ENCODE peak calls at places on chromosomes 12 and 14, in nine cellular contexts. X is pancreas, V is BJ, K is nephron progenitor cell, G is Calu3, F is neural progenitor cell, M is hepatocyte, T is lower lobe of right lung, S is astrocyte. R is an unnamed sample.
A peak's percentile ranks its signal among the peaks of the same experiment; 100 is the strongest.

GRCh38 chr12:124994435-124994975 is 1.1 kb downstream of the BRI3BP start:
- DNase-seq in S (peak; percentile 4), K (peak; percentile 20), T (no peak), G (peak; percentile 39), F (peak; percentile 19), M (peak; percentile 49), V (no peak), X (no peak), R (no peak)

GRCh38 chr12:123907021-123907420 is 65.6 kb downstream of the CCDC92 start:
- DNase-seq in V (no peak), T (no peak), S (no peak), K (no peak), X (no peak), F (no peak), M (no peak), G (no peak), R (no peak)

GRCh38 chr12:43444940-43445564 is 107.0 kb downstream of the ADAMTS20 start:
- DNase-seq in S (peak; percentile 32), F (peak; percentile 74), X (peak; percentile 8), T (no peak), G (peak; percentile 68), V (no peak), K (peak; percentile 69), M (peak; percentile 78), R (peak; percentile 15)

GRCh38 chr12:120470150-120470817 is 736 bp upstream of the SRSF9 start:
- DNase-seq in T (no peak), K (peak; percentile 14), V (no peak), M (peak; percentile 22), S (no peak), X (no peak), G (no peak), F (peak; percentile 59), R (no peak)

GRCh38 chr12:117850048-117850447 is 118.7 kb downstream of the KSR2 start:
- DNase-seq in X (no peak), S (peak; percentile 21), V (no peak), F (peak; percentile 78), K (peak; percentile 49), G (peak; percentile 49), M (peak; percentile 69), T (no peak), R (peak; percentile 67)

GRCh38 chr12:108373111-108373510 is 34.0 kb upstream of the CMKLR1 start:
- DNase-seq in T (no peak), M (no peak), G (no peak), X (no peak), V (no peak), F (peak; percentile 11), S (no peak), K (no peak), R (no peak)

GRCh38 chr14:31090872-31091764 is 64.9 kb upstream of the STRN3 start:
- DNase-seq in G (peak; percentile 28), K (no peak), T (no peak), V (peak; percentile 82), X (peak; percentile 48), M (peak; percentile 74), F (no peak), S (peak; percentile 82), R (no peak)

GRCh38 chr12:56032006-56032405 is 9.7 kb upstream of the RPS26 start:
- DNase-seq in V (no peak), S (no peak), X (no peak), T (no peak), F (no peak), K (no peak), M (no peak), G (no peak), R (no peak)

GRCh38 chr12:75438052-75438754 is 42.4 kb upstream of the GLIPR1 start:
- DNase-seq in X (no peak), G (no peak), F (no peak), M (no peak), T (no peak), V (no peak), S (no peak), K (no peak), R (no peak)

GRCh38 chr12:75439930-75440329 is 40.6 kb upstream of the GLIPR1 start:
- DNase-seq in X (no peak), G (no peak), S (no peak), K (no peak), F (no peak), V (no peak), M (no peak), T (no peak), R (no peak)

GRCh38 chr12:75439048-75439447 is 41.5 kb upstream of the GLIPR1 start:
- DNase-seq in X (no peak), F (no peak), K (no peak), G (no peak), S (peak; percentile 36), M (no peak), V (no peak), T (no peak), R (no peak)

DNA sequence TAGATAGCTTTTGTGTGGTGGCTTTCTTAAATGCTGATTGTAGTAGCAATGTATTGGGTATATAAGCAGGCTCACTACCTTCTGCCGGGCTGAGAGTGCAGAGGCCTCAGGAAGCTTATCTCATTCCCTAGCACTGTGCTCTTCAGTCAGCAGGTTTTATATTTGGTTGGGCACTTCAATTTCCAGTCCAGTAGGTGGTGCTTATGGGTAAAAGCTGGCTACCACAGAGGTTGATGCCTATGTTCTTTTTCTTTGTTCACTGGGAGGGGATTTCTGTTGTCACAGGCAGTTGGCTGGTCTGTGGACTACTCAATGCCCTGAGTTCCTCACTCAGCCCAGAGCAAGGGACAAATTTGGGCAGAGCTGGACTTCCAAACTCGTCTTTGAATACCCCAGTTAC is 43.0 kb upstream of the GLIPR1 start:
- DNase-seq in M (no peak), T (no peak), X (no peak), F (no peak), G (no peak), S (peak; percentile 25), V (no peak), K (no peak), R (peak; percentile 13)
- TF ChIP-seq CTCF in M (no peak), T (no peak), X (no peak), F (no peak), G (no peak), S (peak; percentile 8), V (peak; percentile 28), K (no peak), R (peak; percentile 35)

GRCh38 chr14:64294672-64295413 is 672 bp upstream of the ESR2 start:
- DNase-seq in T (peak; percentile 85), V (no peak), X (peak; percentile 76), F (peak; percentile 90), M (peak; percentile 87), S (peak; percentile 25), K (peak; percentile 83), G (peak; percentile 92), R (peak; percentile 90)
- TF ChIP-seq CTCF in T (peak; percentile 77), V (peak; percentile 90), X (peak; percentile 83), F (peak; percentile 89), M (peak; percentile 76), S (peak; percentile 48), K (peak; percentile 81), G (peak; percentile 95), R (peak; percentile 90)

GRCh38 chr14:106134901-106135300 is 608.5 kb downstream of the TMEM121 start:
- DNase-seq in K (no peak), G (no peak), F (no peak), T (no peak), S (no peak), X (no peak), M (no peak), V (no peak), R (no peak)

GRCh38 chr14:106129274-106129673 is 602.9 kb downstream of the TMEM121 start:
- DNase-seq in K (no peak), T (no peak), V (no peak), M (no peak), G (no peak), F (no peak), S (no peak), X (no peak), R (no peak)
- TF ChIP-seq CTCF in K (no peak), T (no peak), V (no peak), M (no peak), G (no peak), F (no peak), S (no peak), X (no peak), R (peak; percentile 41)

GRCh38 chr14:96938946-96939345 is 141.8 kb downstream of the VRK1 start:
- DNase-seq in V (no peak), X (no peak), M (no peak), K (peak; percentile 12), F (peak; percentile 28), G (no peak), T (no peak), S (no peak), R (no peak)
- TF ChIP-seq CTCF in V (no peak), X (no peak), M (peak; percentile 11), K (peak; percentile 47), F (peak; percentile 75), G (peak; percentile 31), T (no peak), S (no peak), R (peak; percentile 45)

DNA sequence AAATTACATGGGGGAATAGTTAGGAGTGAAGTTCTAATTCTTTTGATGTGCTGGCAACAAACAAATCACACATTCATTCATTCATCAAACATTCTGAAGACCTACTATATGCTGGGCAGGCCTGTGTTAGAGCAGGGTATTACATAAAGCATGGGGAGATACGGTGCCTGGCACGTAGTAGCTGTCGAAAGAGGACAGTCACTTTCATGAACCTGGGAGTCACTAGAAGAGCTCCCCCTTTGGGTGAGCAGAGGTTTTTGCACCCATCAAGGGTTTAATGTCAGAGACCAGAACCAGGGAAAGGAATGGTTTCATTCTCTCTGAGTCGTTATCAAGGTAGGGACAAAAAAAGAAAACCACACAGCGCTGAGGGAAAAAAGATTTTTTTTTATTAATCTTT is 10.0 kb downstream of the LHX5 start:
- DNase-seq in K (no peak), V (no peak), T (no peak), G (no peak), X (no peak), M (no peak), F (peak; percentile 61), S (no peak), R (no peak)
- TF ChIP-seq CTCF in K (peak; percentile 32), V (peak; percentile 57), T (no peak), G (peak; percentile 49), X (no peak), M (peak; percentile 32), F (peak; percentile 73), S (peak; percentile 53), R (peak; percentile 37)

DNA sequence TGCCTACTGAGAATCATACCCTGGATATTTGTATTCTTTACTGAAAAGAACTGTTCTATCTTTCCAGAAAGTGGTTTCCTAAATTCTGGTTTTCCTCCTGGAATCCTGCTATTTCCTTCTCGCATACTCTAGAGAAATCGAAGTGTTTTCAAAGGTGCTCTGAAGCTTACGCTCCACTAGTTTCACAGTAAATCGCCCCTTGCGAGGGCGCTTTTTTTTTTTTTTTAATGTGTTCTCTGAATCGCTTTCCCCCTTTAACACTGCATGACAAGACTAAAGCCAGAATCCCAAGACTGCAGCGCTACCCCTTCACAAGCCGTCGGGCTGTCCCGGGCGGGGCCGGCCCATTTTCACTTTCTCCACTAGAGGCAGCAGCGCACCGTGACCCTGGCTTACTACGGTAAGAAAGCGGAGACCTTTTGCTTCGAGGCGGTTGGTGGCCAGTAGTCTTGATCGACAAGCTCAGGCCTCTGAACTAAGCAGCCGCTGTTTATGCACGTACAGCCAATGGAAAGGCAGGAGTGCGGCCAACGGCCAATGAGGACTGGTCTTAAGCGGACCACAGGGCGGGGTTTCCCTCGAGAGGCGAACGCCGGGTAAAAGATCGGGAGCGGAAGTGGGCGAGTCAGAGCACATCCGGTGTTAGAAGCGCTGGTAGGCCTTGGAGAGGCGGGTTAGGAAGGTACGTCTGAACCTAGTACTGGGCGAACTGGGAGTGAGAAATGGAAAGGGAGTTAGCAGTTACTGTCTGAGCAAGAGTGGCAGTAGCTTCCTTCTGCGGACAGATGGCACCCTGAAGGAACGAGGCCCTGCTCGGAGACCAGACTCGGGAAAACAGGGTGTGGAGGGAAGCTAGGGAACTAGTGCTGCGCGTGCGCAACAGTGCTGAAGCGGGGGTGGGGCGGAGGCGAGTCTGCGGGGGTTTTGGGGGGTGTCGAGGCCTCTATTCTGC is at the start of gene TMBIM6:
- DNase-seq in V (peak; percentile 100), X (peak; percentile 100), M (peak; percentile 100), T (peak; percentile 100), F (peak; percentile 100), K (peak; percentile 97), S (peak; percentile 100), G (peak; percentile 95), R (peak; percentile 91)
- TF ChIP-seq CTCF in V (peak; percentile 96), X (peak; percentile 94), M (peak; percentile 96), T (peak; percentile 94), F (peak; percentile 94), K (peak; percentile 91), S (peak; percentile 93), G (peak; percentile 72), R (peak; percentile 91)

R was measured in GM13977.